ENCODE peak calls at places on chromosomes 11 and 22, in nine cellular contexts. J, S, H, F, R, D, X, T and M are unnamed samples.
A peak's percentile ranks its signal among the peaks of the same experiment; 100 is the strongest.

GRCh38 chr11:82790723-82791487 is 57.2 kb upstream of the FAM181B start:
- DNase-seq in R (no peak), F (peak; percentile 1), T (peak; percentile 14), J (no peak), H (no peak), S (no peak), D (no peak), X (no peak), M (no peak)

GRCh38 chr11:82807646-82808045 is 74.0 kb upstream of the FAM181B start:
- DNase-seq in F (no peak), D (no peak), R (no peak), J (no peak), S (no peak), X (no peak), H (no peak), T (no peak), M (no peak)

GRCh38 chr11:35946766-35947165 is 2.9 kb downstream of the LDLRAD3 start:
- DNase-seq in S (no peak), J (no peak), T (no peak), F (no peak), R (no peak), X (no peak), D (no peak), H (no peak), M (peak; percentile 41)

GRCh38 chr22:44996648-44997047 is 13.2 kb downstream of the PHF21B start:
- DNase-seq in D (no peak), X (no peak), H (no peak), S (no peak), F (no peak), J (no peak), R (no peak), T (no peak), M (no peak)

GRCh38 chr11:61898247-61898582 is 6.9 kb upstream of the FADS3 start:
- DNase-seq in J (no peak), D (no peak), H (no peak), X (no peak), T (peak; percentile 40), F (no peak), R (no peak), S (no peak), M (no peak)

GRCh38 chr11:15967166-15967565 is 389.2 kb downstream of the SOX6 start:
- DNase-seq in D (no peak), F (peak; percentile 67), H (no peak), J (no peak), X (no peak), T (no peak), S (no peak), R (no peak), M (peak; percentile 71)

GRCh38 chr22:30871391-30872281 is 96.9 kb downstream of the MORC2 start:
- DNase-seq in X (no peak), S (no peak), R (no peak), H (no peak), T (no peak), D (no peak), J (no peak), F (no peak), M (no peak)

GRCh38 chr11:23727821-23728220 is 769.0 kb upstream of the LUZP2 start:
- DNase-seq in S (peak; percentile 48), H (no peak), R (no peak), D (no peak), X (peak; percentile 16), T (no peak), F (peak; percentile 46), J (no peak), M (peak; percentile 39)

GRCh38 chr11:34830035-34830434 is 86.1 kb downstream of the APIP start:
- DNase-seq in D (no peak), T (no peak), R (no peak), F (no peak), H (no peak), J (no peak), S (no peak), X (no peak), M (peak; percentile 28)

GRCh38 chr11:10285148-10285802 is 8.7 kb downstream of the SBF2 start:
- DNase-seq in S (no peak), X (no peak), D (no peak), H (no peak), F (peak; percentile 6), J (no peak), T (no peak), R (no peak), M (no peak)

GRCh38 chr11:58505849-58506248 is 2.1 kb downstream of the OR5B21 start:
- DNase-seq in F (no peak), D (no peak), T (no peak), R (no peak), X (no peak), J (no peak), H (no peak), S (no peak), M (no peak)

GRCh38 chr11:32438883-32439487 is 3.6 kb upstream of the WT1 start:
- DNase-seq in T (peak; percentile 50), D (no peak), R (no peak), J (no peak), H (no peak), X (no peak), F (no peak), S (no peak), M (no peak)